ENCODE peak calls at places on chromosomes 12 and 14, in five cellular contexts. A is IMR-90, P is mesendoderm, S is H9, X is mesenchymal stem cell. Q is an unnamed sample.

GRCh38 chr12:132577191-132577920 is 33.0 kb downstream of the LRCOL1 start:
- DNase-seq in A (no peak), P (no peak), S (no peak), X (no peak), Q (no peak)

GRCh38 chr14:28344381-28344780 is 422.2 kb upstream of the FOXG1 start:
- DNase-seq in A (no peak), P (no peak), S (no peak), X (no peak), Q (no peak)

GRCh38 chr14:30214456-30215090 is 286.9 kb upstream of the PRKD1 start:
- DNase-seq in A (peak), P (peak), S (no peak), X (peak), Q (peak)

GRCh38 chr12:91804533-91804932 is 341.1 kb downstream of the BTG1 start:
- DNase-seq in A (peak), P (peak), S (peak), X (no peak), Q (peak)

GRCh38 chr14:33568935-33569579 is 381.8 kb downstream of the EGLN3 start:
- DNase-seq in A (no peak), P (no peak), S (no peak), X (peak), Q (peak)

GRCh38 chr14:105335735-105336476 is 21.4 kb downstream of the PACS2 start:
- DNase-seq in A (no peak), P (no peak), S (no peak), X (no peak), Q (no peak)

GRCh38 chr12:96513681-96514080 is 24.3 kb downstream of the CFAP54 start:
- DNase-seq in A (peak), P (no peak), S (no peak), X (no peak), Q (no peak)

GRCh38 chr12:65911321-65911720 is 87.0 kb downstream of the HMGA2 start:
- DNase-seq in A (peak), P (no peak), S (no peak), X (no peak), Q (no peak)

GRCh38 chr14:67599698-67600561 is at the start of gene PIGH:
- DNase-seq in A (peak), P (peak), S (peak), X (peak), Q (peak)

GRCh38 chr12:40692617-40693502 is 621 bp downstream of the CNTN1 start:
- DNase-seq in A (no peak), P (peak), S (peak), X (no peak), Q (no peak)

GRCh38 chr14:94307410-94307992 is 14.4 kb upstream of the SERPINA10 start:
- DNase-seq in A (no peak), P (peak), S (no peak), X (no peak), Q (no peak)

GRCh38 chr12:50074936-50075807 is 10.0 kb upstream of the SMARCD1 start:
- DNase-seq in A (peak), P (peak), S (peak), X (peak), Q (peak)

GRCh38 chr12:131989021-131989420 is 39.3 kb downstream of the EP400 start:
- DNase-seq in A (no peak), P (no peak), S (no peak), X (no peak), Q (no peak)

GRCh38 chr12:57152408-57153038 is 5.1 kb upstream of the LRP1-AS start:
- DNase-seq in A (peak), P (no peak), S (no peak), X (no peak), Q (no peak)

GRCh38 chr12:15534322-15534721 is 212.0 kb downstream of the PTPRO start:
- DNase-seq in A (peak), P (no peak), S (no peak), X (peak), Q (no peak)

GRCh38 chr14:100015251-100015655 is 50.0 kb upstream of the EVL start:
- DNase-seq in A (peak), P (peak), S (no peak), X (peak), Q (peak)

GRCh38 chr12:101490286-101490920 is 15.3 kb downstream of the SPIC start:
- DNase-seq in A (no peak), P (peak), S (peak), X (peak), Q (peak)

DNA sequence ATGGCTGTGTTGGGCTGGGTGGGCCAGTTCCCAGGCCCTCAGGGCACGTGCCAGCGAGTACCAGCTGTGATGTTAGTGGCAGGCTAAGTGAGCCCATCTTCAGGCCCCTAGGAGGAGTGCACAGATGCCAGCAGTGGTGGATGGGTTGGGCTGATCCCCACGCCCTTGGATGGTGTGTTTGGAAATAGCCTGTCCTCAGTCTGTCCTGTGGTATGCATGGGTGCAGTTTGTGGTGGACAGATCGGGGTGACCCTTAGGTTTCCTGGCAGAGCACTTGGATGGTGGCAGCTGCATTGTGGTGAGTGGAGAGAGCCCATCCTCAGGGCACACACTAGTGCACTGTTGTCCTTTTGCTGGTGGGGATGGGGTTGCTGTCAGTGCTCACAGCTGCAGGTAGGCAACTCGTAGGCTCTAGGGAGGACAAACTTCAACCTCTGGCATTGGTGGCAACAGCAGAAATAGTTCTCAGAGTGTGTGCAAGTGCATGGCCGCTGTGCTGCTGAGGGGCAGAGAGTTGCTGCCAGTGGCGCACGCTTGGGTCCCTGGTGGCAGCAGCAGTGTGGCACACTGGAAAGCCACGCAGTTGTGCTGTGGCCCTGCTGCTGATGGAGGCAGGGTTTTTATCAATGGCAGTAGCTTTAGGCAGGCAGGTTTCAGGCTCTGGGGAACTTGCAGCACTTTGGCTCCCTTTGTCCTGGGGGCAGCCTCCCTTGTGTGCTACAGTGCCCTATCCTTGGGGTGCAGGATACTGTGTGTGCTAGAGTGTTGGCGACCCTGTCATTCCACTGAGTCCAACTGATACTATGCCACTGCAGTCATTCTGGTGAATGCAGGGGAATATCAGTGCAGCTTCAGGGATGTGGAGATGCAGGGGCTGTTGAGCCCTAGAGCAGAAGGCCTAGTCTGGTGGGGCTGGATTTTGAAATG is 65.5 kb downstream of the FBXO33 start:
- DNase-seq in A (no peak), P (peak), S (no peak), X (no peak), Q (no peak)
- H4K8ac ChIP-seq in A (no peak), P (no peak), S (no peak), X (no peak), Q (no peak)

GRCh38 chr14:71629250-71629649 is 303.0 kb upstream of the RGS6 start:
- DNase-seq in A (no peak), P (no peak), S (no peak), X (no peak), Q (no peak)
- H4K8ac ChIP-seq in A (no peak), P (no peak), S (no peak), X (no peak), Q (no peak)

GRCh38 chr14:61567838-61568571 is 127.3 kb upstream of the HIF1A start:
- DNase-seq in A (no peak), P (peak), S (peak), X (peak), Q (no peak)
- H4K8ac ChIP-seq in A (peak), P (no peak), S (no peak), X (peak), Q (peak)

GRCh38 chr12:89882051-89882450 is 173.4 kb upstream of the ATP2B1 start:
- DNase-seq in A (peak), P (peak), S (no peak), X (peak), Q (no peak)
- H4K8ac ChIP-seq in A (peak), P (no peak), S (no peak), X (no peak), Q (no peak)

GRCh38 chr14:50421499-50421898 is 24.8 kb upstream of the CDKL1 start:
- DNase-seq in A (no peak), P (no peak), S (no peak), X (no peak), Q (no peak)

GRCh38 chr14:50425816-50426215 is 29.1 kb upstream of the CDKL1 start:
- DNase-seq in A (peak), P (no peak), S (no peak), X (peak), Q (peak)

GRCh38 chr14:50425105-50425504 is 28.4 kb upstream of the CDKL1 start:
- DNase-seq in A (no peak), P (no peak), S (no peak), X (no peak), Q (no peak)

GRCh38 chr14:50417853-50418252 is 21.2 kb upstream of the CDKL1 start:
- DNase-seq in A (peak), P (no peak), S (no peak), X (no peak), Q (peak)

DNA sequence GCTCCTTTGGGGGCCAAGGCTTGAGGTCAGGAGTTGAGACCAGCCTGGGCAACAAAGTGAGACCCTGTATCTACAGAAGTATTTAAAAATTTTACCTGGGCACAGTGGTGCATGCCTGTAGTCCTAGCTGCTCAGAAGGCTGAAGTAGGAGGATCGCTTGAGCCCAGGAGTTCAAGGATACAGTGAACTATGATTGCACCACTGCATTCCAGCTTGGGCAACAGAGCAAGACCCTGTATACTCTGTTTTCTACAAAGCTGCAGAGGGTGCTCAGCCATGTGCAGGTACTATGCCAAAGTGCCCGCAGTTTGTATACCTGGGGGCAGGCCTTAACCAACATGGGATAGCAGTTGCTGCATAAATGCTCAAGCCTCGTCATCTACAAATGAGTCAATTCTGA is 26.8 kb upstream of the CDKL1 start:
- DNase-seq in A (no peak), P (no peak), S (no peak), X (no peak), Q (no peak)
- H4K8ac ChIP-seq in A (no peak), P (no peak), S (no peak), X (no peak), Q (no peak)